ENCODE peak calls at places on chromosomes 6 and 20, in six cellular contexts. R is GM06990; S is WTC11; Z is NCI-H1105; U is naive thymus-derived CD8-positive, alpha-beta T cell; D is NCI-H1436. X is an unnamed sample.

GRCh38 chr20:52193886-52194545 is 2.4 kb upstream of the ZFP64 start:
- DNase-seq in Z (no peak), U (no peak), D (no peak), R (no peak), S (no peak), X (no peak)

GRCh38 chr6:120771019-120771418 is 563.3 kb downstream of the TBC1D32 start:
- DNase-seq in S (no peak), D (no peak), R (no peak), U (no peak), Z (no peak), X (no peak)

GRCh38 chr20:12970372-12970821 is 38.4 kb upstream of the SPTLC3 start:
- DNase-seq in D (no peak), R (no peak), S (no peak), U (no peak), Z (no peak), X (no peak)

GRCh38 chr6:35327349-35328027 is 14.9 kb upstream of the PPARD start:
- DNase-seq in R (peak), U (peak), D (peak), Z (peak), S (peak), X (peak)

GRCh38 chr6:161189891-161190290 is 84.0 kb downstream of the AGPAT4 start:
- DNase-seq in S (no peak), U (no peak), R (no peak), Z (no peak), D (no peak), X (no peak)

GRCh38 chr6:62652692-62653328 is 366.8 kb upstream of the KHDRBS2 start:
- DNase-seq in R (no peak), Z (no peak), U (no peak), D (no peak), S (no peak), X (no peak)

GRCh38 chr6:161261797-161262196 is 12.1 kb downstream of the AGPAT4 start:
- DNase-seq in U (no peak), D (no peak), S (no peak), R (no peak), Z (no peak), X (no peak)

GRCh38 chr6:128763599-128764300 is 119.2 kb upstream of the LAMA2 start:
- DNase-seq in Z (no peak), R (no peak), D (no peak), U (no peak), S (no peak), X (no peak)

GRCh38 chr6:88864347-88865057 is 98.9 kb downstream of the RNGTT start:
- DNase-seq in Z (no peak), S (no peak), U (no peak), R (no peak), D (no peak), X (no peak)

GRCh38 chr6:160172704-160173103 is 51.1 kb downstream of the SLC22A1 start:
- DNase-seq in Z (no peak), S (no peak), D (no peak), U (no peak), R (no peak), X (no peak)

GRCh38 chr6:39334039-39334438 is 11.5 kb upstream of the KCNK16 start:
- DNase-seq in R (no peak), D (no peak), Z (no peak), S (no peak), U (no peak), X (no peak)

GRCh38 chr6:3481640-3482039 is 24.8 kb upstream of the SLC22A23 start:
- DNase-seq in R (no peak), D (no peak), S (no peak), U (no peak), Z (no peak), X (no peak)

GRCh38 chr6:137904822-137905617 is 38.0 kb downstream of the TNFAIP3 start:
- DNase-seq in D (no peak), U (no peak), R (peak), S (no peak), Z (no peak), X (peak)

GRCh38 chr6:27810768-27811298 is 101.4 kb downstream of the OR2B2 start:
- DNase-seq in Z (no peak), R (no peak), D (no peak), S (no peak), U (peak), X (no peak)

GRCh38 chr6:107618672-107619071 is 128.8 kb downstream of the SOBP start:
- DNase-seq in D (no peak), S (no peak), U (peak), R (peak), Z (no peak), X (no peak)

GRCh38 chr6:35181313-35181932 is 32.3 kb upstream of the SCUBE3 start:
- DNase-seq in S (no peak), U (no peak), D (no peak), Z (no peak), R (no peak), X (no peak)

GRCh38 chr6:1363729-1364572 is 25.4 kb upstream of the FOXF2 start:
- DNase-seq in S (peak), R (no peak), U (no peak), Z (no peak), D (no peak), X (no peak)

GRCh38 chr6:52514514-52514913 is 62.3 kb downstream of the TRAM2 start:
- DNase-seq in U (no peak), Z (no peak), D (no peak), S (no peak), R (no peak), X (peak)

GRCh38 chr6:2581611-2582010 is 169.1 kb downstream of the MYLK4 start:
- DNase-seq in R (no peak), D (no peak), Z (no peak), U (no peak), S (no peak), X (no peak)

GRCh38 chr6:34718867-34719441 is 22.4 kb upstream of the ILRUN start:
- DNase-seq in S (no peak), R (no peak), D (no peak), Z (no peak), U (no peak), X (no peak)

GRCh38 chr6:155629652-155630051 is 174.0 kb upstream of the NOX3 start:
- DNase-seq in R (no peak), S (no peak), U (no peak), Z (no peak), D (no peak), X (no peak)

GRCh38 chr6:15062311-15063252 is 183.3 kb upstream of the JARID2 start:
- DNase-seq in U (no peak), S (no peak), R (no peak), Z (no peak), D (no peak), X (no peak)